ENCODE peak calls at places on chromosomes 2 and 18, in four cellular contexts. N is A549, X is GM12878, Z is HepG2. E is an unnamed sample.

GRCh38 chr2:107020386-107020785 is 134.4 kb upstream of the ST6GAL2 start:
- DNase-seq in N (no peak), X (no peak), Z (no peak), E (no peak)

GRCh38 chr18:58776084-58776483 is 88.6 kb upstream of the ZNF532 start:
- DNase-seq in N (no peak), X (no peak), Z (no peak), E (no peak)

GRCh38 chr2:3666613-3666975 is 8.6 kb downstream of the ALLC start:
- DNase-seq in N (no peak), X (no peak), Z (no peak), E (no peak)

GRCh38 chr2:240387669-240388358 is 47.6 kb upstream of the GPC1 start:
- DNase-seq in N (peak; percentile 96), X (no peak), Z (peak; percentile 62), E (no peak)

GRCh38 chr18:55096261-55097026 is 137.2 kb upstream of the CCDC68 start:
- DNase-seq in N (peak; percentile 75), X (no peak), Z (peak; percentile 7), E (peak; percentile 37)

GRCh38 chr18:10705291-10705690 is 179.5 kb downstream of the NAPG start:
- DNase-seq in N (no peak), X (no peak), Z (no peak), E (no peak)

GRCh38 chr2:144596074-144596871 is 76.4 kb upstream of the ZEB2 start:
- DNase-seq in N (peak; percentile 34), X (no peak), Z (peak; percentile 33), E (peak; percentile 12)

GRCh38 chr2:39266139-39266805 is 22.5 kb upstream of the CDKL4 start:
- DNase-seq in N (no peak), X (peak; percentile 53), Z (no peak), E (no peak)

GRCh38 chr2:177254433-177255226 is 9.9 kb downstream of the NFE2L2 start:
- DNase-seq in N (peak; percentile 86), X (no peak), Z (peak; percentile 76), E (peak; percentile 24)

GRCh38 chr2:131641414-131642206 is 113.9 kb downstream of the CCDC74A start:
- DNase-seq in N (no peak), X (no peak), Z (no peak), E (no peak)

DNA sequence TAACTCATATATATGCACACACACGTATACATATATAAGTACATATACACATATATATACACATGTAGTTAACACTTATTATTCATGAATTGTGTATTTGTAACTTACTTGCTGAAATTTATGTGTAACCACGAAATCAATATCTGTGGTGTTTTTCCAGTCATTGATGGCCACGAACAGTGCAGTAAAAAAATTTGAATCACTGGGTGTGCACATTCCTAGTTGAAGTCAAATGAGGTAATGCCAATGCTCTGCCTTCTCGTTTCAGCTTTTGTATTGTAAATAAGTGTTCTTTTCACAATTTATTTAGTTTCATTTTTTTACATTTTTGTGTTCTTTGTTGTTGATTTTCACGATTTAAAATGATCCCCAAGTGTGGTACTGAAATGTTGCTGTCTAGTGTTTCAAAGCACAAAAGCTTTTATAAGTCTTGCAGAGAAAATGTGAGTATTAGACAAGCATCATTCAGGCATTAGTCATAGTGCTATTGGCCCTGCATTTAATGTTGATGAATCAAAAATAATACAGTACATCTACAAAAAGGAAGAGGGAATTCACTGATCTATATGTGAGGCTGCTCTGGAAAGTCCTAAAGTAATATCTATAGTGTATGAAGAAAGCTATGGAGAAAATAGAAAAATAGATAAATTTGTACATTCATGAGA is 419.0 kb downstream of the DSC3 start:
- DNase-seq in N (no peak), X (no peak), Z (no peak), E (no peak)
- TF ChIP-seq PBX3 in N (no peak), X (no peak), Z (no peak), E (no peak)

DNA sequence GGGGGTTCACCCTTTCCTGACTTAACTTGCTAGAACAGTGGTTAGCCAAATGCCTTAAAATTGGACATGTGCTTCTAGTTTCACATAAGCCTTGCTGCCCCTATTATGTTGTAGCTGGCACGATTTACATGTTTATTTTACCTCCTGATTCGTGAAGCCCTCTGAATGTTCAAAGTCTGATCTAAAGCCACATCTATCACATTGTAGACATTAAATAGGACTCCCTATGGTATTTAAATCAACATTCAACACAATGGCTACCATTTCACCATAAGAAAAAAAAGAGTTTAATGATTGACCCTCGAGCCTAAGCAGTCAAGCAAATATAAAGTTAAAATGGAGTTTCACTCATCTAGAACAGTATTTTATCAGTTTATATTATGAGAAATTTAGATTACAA is 151.5 kb downstream of the GULP1 start:
- DNase-seq in N (peak; percentile 29), X (no peak), Z (no peak), E (no peak)
- TF ChIP-seq PBX3 in N (no peak), X (no peak), Z (no peak), E (no peak)

GRCh38 chr18:70848329-70848728 is 559.5 kb downstream of the SOCS6 start:
- DNase-seq in N (no peak), X (no peak), Z (no peak), E (no peak)
- TF ChIP-seq PBX3 in N (no peak), X (no peak), Z (no peak), E (no peak)

GRCh38 chr18:45341454-45341853 is 273.8 kb upstream of the SLC14A2 start:
- DNase-seq in N (no peak), X (no peak), Z (no peak), E (no peak)

GRCh38 chr18:45342166-45342565 is 273.1 kb upstream of the SLC14A2 start:
- DNase-seq in N (no peak), X (no peak), Z (no peak), E (no peak)

GRCh38 chr18:45337477-45337876 is 277.8 kb upstream of the SLC14A2 start:
- DNase-seq in N (no peak), X (no peak), Z (no peak), E (no peak)

GRCh38 chr18:45340884-45341283 is 274.4 kb upstream of the SLC14A2 start:
- DNase-seq in N (no peak), X (no peak), Z (no peak), E (no peak)

DNA sequence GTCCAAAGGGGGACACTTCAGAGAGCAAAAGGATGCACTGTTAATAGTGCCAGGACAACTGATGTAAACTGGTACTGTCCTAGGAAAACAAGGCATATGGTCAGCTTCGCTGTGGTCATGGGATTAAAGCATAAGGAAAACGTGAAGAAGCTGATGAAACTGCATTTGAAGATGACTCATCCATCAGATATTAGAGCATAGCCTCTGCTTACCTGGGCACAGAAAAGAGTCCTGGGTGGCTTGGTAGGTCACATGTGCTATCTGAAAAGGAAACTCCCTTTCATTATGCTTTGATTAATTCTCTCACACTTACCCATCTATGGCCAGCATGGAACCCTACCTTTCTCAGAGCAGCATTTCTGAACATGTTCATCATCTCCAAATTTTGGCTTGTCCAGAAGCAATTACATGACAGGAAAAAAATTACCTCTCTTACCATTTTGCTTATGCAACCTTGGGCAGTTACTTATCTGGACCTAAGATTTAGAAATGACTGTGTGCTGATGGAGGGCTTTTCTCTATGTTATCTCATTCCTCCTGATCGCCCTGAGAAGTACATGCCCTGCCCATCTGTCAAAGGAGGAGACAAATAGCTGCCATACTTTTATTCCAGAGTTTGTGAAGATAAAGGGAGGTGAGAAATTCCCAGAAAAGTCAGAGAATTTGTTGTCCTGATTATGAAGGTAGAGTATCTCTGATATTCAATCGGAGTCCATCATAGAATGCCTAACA is 275.3 kb upstream of the SLC14A2 start:
- DNase-seq in N (no peak), X (no peak), Z (no peak), E (no peak)
- TF ChIP-seq PBX3 in N (no peak), X (no peak), Z (no peak), E (no peak)

GRCh38 chr2:231800493-231801091 is 14.3 kb downstream of the COPS7B start:
- DNase-seq in N (peak; percentile 49), X (no peak), Z (peak; percentile 55), E (peak; percentile 59)
- TF ChIP-seq PBX3 in N (no peak), X (no peak), Z (no peak), E (no peak)

GRCh38 chr2:99787762-99788382 is 298.1 kb upstream of the REV1 start:
- DNase-seq in N (no peak), X (no peak), Z (no peak), E (no peak)

GRCh38 chr2:99784946-99785345 is 295.1 kb upstream of the REV1 start:
- DNase-seq in N (no peak), X (no peak), Z (no peak), E (no peak)

GRCh38 chr2:99787011-99787410 is 297.2 kb upstream of the REV1 start:
- DNase-seq in N (no peak), X (no peak), Z (no peak), E (no peak)

GRCh38 chr2:99780276-99780675 is 290.5 kb upstream of the REV1 start:
- DNase-seq in N (no peak), X (no peak), Z (no peak), E (no peak)

DNA sequence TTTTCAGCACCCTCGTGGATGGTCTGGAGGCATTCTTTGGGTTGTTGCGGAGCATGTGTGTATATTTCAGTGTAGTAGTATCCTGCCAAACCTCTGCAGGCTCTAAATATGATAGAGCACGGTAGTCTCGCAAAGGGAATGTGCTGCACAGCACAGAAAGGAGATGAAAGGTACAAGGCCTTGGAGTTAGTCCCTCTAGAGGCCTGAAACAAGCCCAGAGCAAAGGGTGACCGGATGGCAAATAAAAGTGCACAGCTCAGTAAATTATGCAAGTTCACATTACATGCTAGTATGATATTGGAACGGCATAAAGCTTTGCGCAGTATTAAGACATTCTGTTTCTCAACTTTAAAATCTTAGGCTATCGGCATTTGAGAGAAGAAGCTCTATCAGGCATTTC is 294.5 kb upstream of the REV1 start:
- DNase-seq in N (no peak), X (no peak), Z (no peak), E (no peak)
- TF ChIP-seq PBX3 in N (no peak), X (no peak), Z (no peak), E (no peak)

GRCh38 chr2:141384676-141385075 is 746.1 kb downstream of the LRP1B start:
- DNase-seq in N (peak; percentile 37), X (no peak), Z (no peak), E (no peak)

GRCh38 chr2:141386168-141386567 is 744.6 kb downstream of the LRP1B start:
- DNase-seq in N (no peak), X (no peak), Z (no peak), E (no peak)

GRCh38 chr2:141380625-141381012 is 750.2 kb downstream of the LRP1B start:
- DNase-seq in N (no peak), X (no peak), Z (no peak), E (no peak)

GRCh38 chr2:141379965-141380624 is 750.7 kb downstream of the LRP1B start:
- DNase-seq in N (no peak), X (no peak), Z (no peak), E (no peak)

DNA sequence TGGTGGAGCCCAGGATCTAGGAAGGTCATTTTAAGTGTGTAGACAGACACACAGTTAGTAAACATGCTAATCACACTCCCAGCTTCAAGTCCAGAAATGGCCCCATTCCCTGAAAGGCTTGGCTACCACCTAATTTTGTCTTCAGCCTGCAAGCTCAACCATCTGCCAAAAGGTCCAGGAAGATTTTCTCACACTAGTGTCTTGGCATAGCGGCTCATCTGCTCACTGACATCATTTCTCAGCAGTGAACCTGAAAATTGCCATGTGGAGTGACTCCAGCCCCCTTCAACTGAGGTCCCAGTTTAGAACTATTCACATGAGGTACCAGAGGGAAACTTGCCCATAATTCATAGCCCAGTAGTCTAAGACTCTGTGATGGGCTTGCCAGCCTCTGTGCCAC is 748.9 kb downstream of the LRP1B start:
- DNase-seq in N (no peak), X (no peak), Z (no peak), E (no peak)
- TF ChIP-seq PBX3 in N (no peak), X (no peak), Z (no peak), E (no peak)

E was measured in SK-N-SH.